ENCODE peak calls at places on chromosomes 3 and 15, in seven cellular contexts. One of them, this sample, is unnamed.

GRCh38 chr3:133408961-133409360 is 9.1 kb downstream of the BFSP2 start:
- DNase-seq in lower leg skin: no peak
- DNase-seq in endothelial cell of umbilical vein: no peak
- DNase-seq in left lung: no peak
- DNase-seq in fibroblast of mammary gland: no peak
- DNase-seq in HFFc6: peak
- DNase-seq in mucosa of descending colon: no peak
- DNase-seq in this sample: no peak

GRCh38 chr15:70262171-70262570 is 164.5 kb upstream of the TLE3 start:
- DNase-seq in lower leg skin: no peak
- DNase-seq in endothelial cell of umbilical vein: no peak
- DNase-seq in left lung: no peak
- DNase-seq in fibroblast of mammary gland: no peak
- DNase-seq in HFFc6: no peak
- DNase-seq in mucosa of descending colon: no peak
- DNase-seq in this sample: no peak

GRCh38 chr3:9175421-9175820 is 74.0 kb downstream of the SRGAP3 start:
- DNase-seq in lower leg skin: peak
- DNase-seq in endothelial cell of umbilical vein: no peak
- DNase-seq in left lung: no peak
- DNase-seq in fibroblast of mammary gland: no peak
- DNase-seq in HFFc6: peak
- DNase-seq in mucosa of descending colon: no peak
- DNase-seq in this sample: no peak

GRCh38 chr15:47624503-47624902 is 92.8 kb upstream of the SEMA6D start:
- DNase-seq in lower leg skin: no peak
- DNase-seq in endothelial cell of umbilical vein: no peak
- DNase-seq in left lung: no peak
- DNase-seq in fibroblast of mammary gland: no peak
- DNase-seq in HFFc6: no peak
- DNase-seq in mucosa of descending colon: no peak
- DNase-seq in this sample: no peak

GRCh38 chr3:124770341-124771082 is 40.3 kb downstream of the UMPS start:
- DNase-seq in lower leg skin: no peak
- DNase-seq in endothelial cell of umbilical vein: no peak
- DNase-seq in left lung: no peak
- DNase-seq in fibroblast of mammary gland: no peak
- DNase-seq in HFFc6: no peak
- DNase-seq in mucosa of descending colon: no peak
- DNase-seq in this sample: no peak

GRCh38 chr15:45732544-45733130 is 97.8 kb downstream of the SQOR start:
- DNase-seq in lower leg skin: no peak
- DNase-seq in endothelial cell of umbilical vein: no peak
- DNase-seq in left lung: no peak
- DNase-seq in fibroblast of mammary gland: no peak
- DNase-seq in HFFc6: no peak
- DNase-seq in mucosa of descending colon: peak
- DNase-seq in this sample: no peak

GRCh38 chr3:192929146-192929545 is 11.5 kb upstream of the MB21D2 start:
- DNase-seq in lower leg skin: no peak
- DNase-seq in endothelial cell of umbilical vein: no peak
- DNase-seq in left lung: no peak
- DNase-seq in fibroblast of mammary gland: no peak
- DNase-seq in HFFc6: peak
- DNase-seq in mucosa of descending colon: no peak
- DNase-seq in this sample: no peak

GRCh38 chr3:22887664-22888291 is 315.3 kb upstream of the UBE2E2 start:
- DNase-seq in lower leg skin: no peak
- DNase-seq in endothelial cell of umbilical vein: peak
- DNase-seq in left lung: no peak
- DNase-seq in fibroblast of mammary gland: peak
- DNase-seq in HFFc6: no peak
- DNase-seq in mucosa of descending colon: no peak
- DNase-seq in this sample: no peak

GRCh38 chr15:56910801-56911200 is 7.6 kb upstream of the TCF12 start:
- DNase-seq in lower leg skin: no peak
- DNase-seq in endothelial cell of umbilical vein: no peak
- DNase-seq in left lung: peak
- DNase-seq in fibroblast of mammary gland: no peak
- DNase-seq in HFFc6: no peak
- DNase-seq in mucosa of descending colon: no peak
- DNase-seq in this sample: no peak

GRCh38 chr3:29764603-29765254 is 483.9 kb downstream of the RBMS3 start:
- DNase-seq in lower leg skin: no peak
- DNase-seq in endothelial cell of umbilical vein: peak
- DNase-seq in left lung: no peak
- DNase-seq in fibroblast of mammary gland: peak
- DNase-seq in HFFc6: peak
- DNase-seq in mucosa of descending colon: no peak
- DNase-seq in this sample: no peak

DNA sequence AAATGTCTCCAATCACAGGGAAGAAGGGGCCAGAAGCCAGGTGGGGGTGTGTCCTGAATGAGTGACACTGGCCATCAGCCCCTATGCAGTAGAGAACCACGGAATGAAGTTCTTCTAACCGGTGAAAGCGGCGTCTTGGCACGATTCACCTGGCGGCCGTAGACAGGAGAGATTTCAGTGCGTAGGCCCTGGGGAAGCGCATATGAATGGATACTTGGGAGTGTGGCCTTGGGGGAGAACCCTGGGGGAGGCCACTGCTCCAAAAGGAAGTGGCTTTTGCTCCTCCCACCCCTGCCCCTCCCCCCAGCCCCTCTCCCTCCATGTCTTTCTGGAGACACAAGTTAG is 43.6 kb downstream of the RBPMS2 start:
- DNase-seq in lower leg skin: no peak
- DNase-seq in endothelial cell of umbilical vein: no peak
- DNase-seq in left lung: no peak
- DNase-seq in fibroblast of mammary gland: no peak
- DNase-seq in HFFc6: no peak
- DNase-seq in mucosa of descending colon: no peak
- DNase-seq in this sample: no peak
- TF ChIP-seq CTCF in lower leg skin: no peak
- TF ChIP-seq CTCF in endothelial cell of umbilical vein: no peak
- TF ChIP-seq CTCF in left lung: no peak
- TF ChIP-seq CTCF in fibroblast of mammary gland: no peak
- TF ChIP-seq CTCF in HFFc6: no peak
- TF ChIP-seq CTCF in mucosa of descending colon: no peak
- TF ChIP-seq CTCF in this sample: no peak

DNA sequence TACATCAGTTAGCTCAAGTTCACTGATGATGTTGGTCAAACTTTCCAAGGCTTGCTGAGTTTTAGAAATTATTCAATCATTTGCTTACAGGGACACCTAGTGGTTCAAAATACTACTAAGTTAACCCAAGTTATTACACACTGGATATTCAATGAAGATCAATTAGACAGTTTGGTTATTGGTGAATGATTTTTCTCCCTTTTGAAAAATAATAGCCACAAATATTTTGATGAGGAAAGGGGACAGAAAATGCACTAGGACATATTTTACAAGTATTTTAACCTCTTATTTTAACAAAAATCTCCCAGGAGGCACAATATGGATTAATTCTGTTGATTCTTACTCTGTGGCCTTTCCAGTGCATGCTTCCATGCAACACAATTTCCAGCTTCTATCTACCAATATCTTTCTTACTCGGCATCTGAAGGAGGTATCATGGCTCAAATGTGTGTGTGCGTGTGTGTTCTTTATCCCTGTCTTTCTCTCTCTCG is 20.1 kb upstream of the GOLGA6L2 start:
- DNase-seq in lower leg skin: no peak
- DNase-seq in endothelial cell of umbilical vein: peak
- DNase-seq in left lung: no peak
- DNase-seq in fibroblast of mammary gland: peak
- DNase-seq in HFFc6: peak
- DNase-seq in mucosa of descending colon: no peak
- DNase-seq in this sample: no peak
- TF ChIP-seq CTCF in lower leg skin: no peak
- TF ChIP-seq CTCF in endothelial cell of umbilical vein: no peak
- TF ChIP-seq CTCF in left lung: peak
- TF ChIP-seq CTCF in fibroblast of mammary gland: peak
- TF ChIP-seq CTCF in HFFc6: peak
- TF ChIP-seq CTCF in mucosa of descending colon: no peak
- TF ChIP-seq CTCF in this sample: peak

DNA sequence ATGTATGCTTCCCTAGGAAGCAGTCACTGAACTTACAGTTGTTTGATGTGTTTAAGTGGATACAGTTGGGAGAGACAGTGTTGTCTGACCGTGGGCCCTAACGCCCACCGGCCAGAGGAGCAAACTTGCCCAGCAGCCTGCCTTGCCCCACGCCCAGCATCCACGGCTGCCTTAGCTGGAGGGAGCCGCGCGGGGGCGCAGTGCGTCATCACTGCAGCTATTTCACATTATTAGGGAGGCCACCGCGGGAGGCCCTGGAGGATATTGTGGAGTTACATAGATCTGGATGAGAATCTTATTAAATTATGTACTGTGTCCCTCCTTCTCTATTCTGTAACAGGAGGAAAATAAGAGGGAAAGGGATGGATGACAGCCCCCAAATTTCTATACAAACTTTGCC is 267.2 kb downstream of the GABRG3 start:
- DNase-seq in lower leg skin: peak
- DNase-seq in endothelial cell of umbilical vein: no peak
- DNase-seq in left lung: no peak
- DNase-seq in fibroblast of mammary gland: no peak
- DNase-seq in HFFc6: no peak
- DNase-seq in mucosa of descending colon: no peak
- DNase-seq in this sample: no peak
- TF ChIP-seq CTCF in lower leg skin: no peak
- TF ChIP-seq CTCF in endothelial cell of umbilical vein: no peak
- TF ChIP-seq CTCF in left lung: no peak
- TF ChIP-seq CTCF in fibroblast of mammary gland: peak
- TF ChIP-seq CTCF in HFFc6: no peak
- TF ChIP-seq CTCF in mucosa of descending colon: no peak
- TF ChIP-seq CTCF in this sample: no peak

GRCh38 chr15:39963806-39964205 is 29.9 kb downstream of the EIF2AK4 start:
- DNase-seq in lower leg skin: no peak
- DNase-seq in endothelial cell of umbilical vein: no peak
- DNase-seq in left lung: no peak
- DNase-seq in fibroblast of mammary gland: no peak
- DNase-seq in HFFc6: peak
- DNase-seq in mucosa of descending colon: no peak
- DNase-seq in this sample: no peak
- TF ChIP-seq CTCF in lower leg skin: no peak
- TF ChIP-seq CTCF in endothelial cell of umbilical vein: no peak
- TF ChIP-seq CTCF in left lung: no peak
- TF ChIP-seq CTCF in fibroblast of mammary gland: no peak
- TF ChIP-seq CTCF in HFFc6: no peak
- TF ChIP-seq CTCF in mucosa of descending colon: no peak
- TF ChIP-seq CTCF in this sample: no peak

GRCh38 chr3:154040283-154040682 is 80.9 kb upstream of the ARHGEF26 start:
- DNase-seq in lower leg skin: no peak
- DNase-seq in endothelial cell of umbilical vein: peak
- DNase-seq in left lung: no peak
- DNase-seq in fibroblast of mammary gland: peak
- DNase-seq in HFFc6: no peak
- DNase-seq in mucosa of descending colon: no peak
- DNase-seq in this sample: no peak
- TF ChIP-seq CTCF in lower leg skin: no peak
- TF ChIP-seq CTCF in endothelial cell of umbilical vein: peak
- TF ChIP-seq CTCF in left lung: peak
- TF ChIP-seq CTCF in fibroblast of mammary gland: peak
- TF ChIP-seq CTCF in HFFc6: peak
- TF ChIP-seq CTCF in mucosa of descending colon: no peak
- TF ChIP-seq CTCF in this sample: peak

DNA sequence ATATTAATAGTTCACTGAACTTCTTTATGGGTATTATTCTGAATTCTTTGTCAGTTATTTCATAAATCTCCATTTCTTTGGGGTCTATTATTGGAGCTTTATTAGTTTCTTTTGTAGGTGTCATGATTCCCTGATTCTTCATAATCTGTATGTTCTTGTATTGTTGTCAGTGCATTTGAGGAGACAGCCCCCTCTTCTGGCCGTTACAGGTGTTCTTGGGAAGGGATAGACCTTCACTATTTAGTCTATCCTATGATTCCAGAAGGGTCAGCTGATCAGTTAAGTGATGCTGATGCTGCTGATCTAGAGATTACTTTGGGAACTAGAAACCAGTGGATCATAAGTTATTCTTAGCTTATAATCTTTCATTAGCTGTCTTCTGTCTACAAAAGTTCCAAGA is 34.9 kb downstream of the TMEM39A start:
- DNase-seq in lower leg skin: no peak
- DNase-seq in endothelial cell of umbilical vein: no peak
- DNase-seq in left lung: no peak
- DNase-seq in fibroblast of mammary gland: peak
- DNase-seq in HFFc6: no peak
- DNase-seq in mucosa of descending colon: no peak
- DNase-seq in this sample: no peak
- TF ChIP-seq CTCF in lower leg skin: no peak
- TF ChIP-seq CTCF in endothelial cell of umbilical vein: no peak
- TF ChIP-seq CTCF in left lung: no peak
- TF ChIP-seq CTCF in fibroblast of mammary gland: peak
- TF ChIP-seq CTCF in HFFc6: peak
- TF ChIP-seq CTCF in mucosa of descending colon: no peak
- TF ChIP-seq CTCF in this sample: peak

DNA sequence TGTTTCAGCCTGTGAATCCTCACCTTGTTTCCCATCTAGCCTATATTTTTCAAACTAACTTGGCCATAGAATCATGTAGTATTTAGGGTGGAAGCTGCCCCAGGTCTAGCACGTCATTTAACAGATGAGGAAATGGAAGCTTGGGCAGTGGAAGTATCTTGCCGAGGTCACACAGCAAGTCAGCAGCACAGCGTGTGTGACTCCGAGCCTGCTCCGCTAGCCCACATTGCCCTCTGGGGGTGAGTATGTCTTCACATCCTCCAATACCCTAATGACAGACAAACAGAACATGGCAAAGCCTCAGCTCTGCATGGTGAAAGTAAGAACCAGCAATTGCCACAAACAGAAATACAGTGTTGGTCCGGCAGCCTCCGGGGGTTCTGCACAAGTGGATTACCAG is 2.2 kb upstream of the CCR5 start:
- DNase-seq in lower leg skin: no peak
- DNase-seq in endothelial cell of umbilical vein: no peak
- DNase-seq in left lung: peak
- DNase-seq in fibroblast of mammary gland: peak
- DNase-seq in HFFc6: no peak
- DNase-seq in mucosa of descending colon: peak
- DNase-seq in this sample: no peak
- TF ChIP-seq CTCF in lower leg skin: no peak
- TF ChIP-seq CTCF in endothelial cell of umbilical vein: no peak
- TF ChIP-seq CTCF in left lung: peak
- TF ChIP-seq CTCF in fibroblast of mammary gland: peak
- TF ChIP-seq CTCF in HFFc6: peak
- TF ChIP-seq CTCF in mucosa of descending colon: no peak
- TF ChIP-seq CTCF in this sample: peak